ENCODE peak calls at places on chromosome 7, in six cellular contexts. U is SK-N-MC; I is non-pigmented ciliary epithelial cell; F is amygdala; K is H54; B is stimulated activated naive CD4-positive, alpha-beta T cell treated with Interleukin-2 at 50 U/mL for 16 hours. M is an unnamed sample.

GRCh38 chr7:20513897-20514296 is 101.6 kb upstream of the ABCB5 start:
- DNase-seq in U (no peak), F (no peak), B (no peak), I (no peak), K (no peak), M (no peak)

GRCh38 chr7:47371733-47372368 is 210.1 kb downstream of the TNS3 start:
- DNase-seq in I (no peak), F (no peak), K (no peak), B (no peak), U (no peak), M (peak)

GRCh38 chr7:37705976-37706375 is 22.4 kb downstream of the GPR141 start:
- DNase-seq in U (no peak), I (no peak), F (no peak), B (no peak), K (no peak), M (no peak)

GRCh38 chr7:29189743-29190201 is 4.8 kb upstream of the CHN2 start:
- DNase-seq in F (peak), U (no peak), B (peak), K (peak), I (no peak), M (no peak)

GRCh38 chr7:18370689-18371088 is 124.9 kb upstream of the HDAC9 start:
- DNase-seq in B (no peak), U (no peak), K (no peak), F (no peak), I (no peak), M (no peak)

GRCh38 chr7:89655946-89656345 is 498.3 kb upstream of the STEAP1 start:
- DNase-seq in B (no peak), I (no peak), K (no peak), F (no peak), U (no peak), M (no peak)

GRCh38 chr7:96667026-96667425 is 42.6 kb downstream of the SEM1 start:
- DNase-seq in K (no peak), I (no peak), U (no peak), B (no peak), F (no peak), M (no peak)

GRCh38 chr7:34362621-34363020 is 295.4 kb upstream of the NPSR1 start:
- DNase-seq in K (no peak), I (no peak), B (no peak), U (no peak), F (no peak), M (no peak)

GRCh38 chr7:105652359-105652993 is 71.2 kb upstream of the EFCAB10 start:
- DNase-seq in K (peak), B (peak), I (peak), F (peak), U (no peak), M (peak)

GRCh38 chr7:44534501-44534900 is 6.6 kb downstream of the NPC1L1 start:
- DNase-seq in K (peak), B (peak), I (no peak), F (no peak), U (no peak), M (no peak)

GRCh38 chr7:29320577-29320976 is 126.0 kb downstream of the CHN2 start:
- DNase-seq in B (no peak), F (no peak), K (no peak), U (no peak), I (no peak), M (no peak)

GRCh38 chr7:135326636-135327280 is 93.1 kb downstream of the STRA8 start:
- DNase-seq in B (no peak), K (no peak), U (no peak), I (no peak), F (no peak), M (no peak)

GRCh38 chr7:76106893-76107292 is 59.0 kb downstream of the MDH2 start:
- DNase-seq in B (no peak), K (no peak), F (no peak), U (no peak), I (no peak), M (no peak)

GRCh38 chr7:23298141-23298851 is 843 bp upstream of the MALSU1 start:
- DNase-seq in K (peak), I (peak), F (no peak), B (no peak), U (no peak), M (no peak)

GRCh38 chr7:513521-514166 is 6.0 kb downstream of the PDGFA start:
- DNase-seq in B (no peak), I (no peak), K (peak), U (no peak), F (no peak), M (no peak)

M was measured in HFF-Myc.